ENCODE peak calls at places on chromosomes 12 and 14, in ten cellular contexts. One of them, this sample, is unnamed.

GRCh38 chr12:113440947-113441782 is 19.0 kb downstream of the SDSL start:
- DNase-seq in lower lobe of right lung: no peak
- DNase-seq in ovary: no peak
- DNase-seq in CD8-positive, alpha-beta memory T cell: no peak
- DNase-seq in ascending aorta: no peak
- DNase-seq in upper lobe of right lung: no peak
- DNase-seq in GM23248: no peak
- DNase-seq in fibroblast of lung: no peak
- DNase-seq in body of pancreas: no peak
- DNase-seq in aorta: no peak
- DNase-seq in this sample: no peak

GRCh38 chr12:102539651-102540553 is 59.5 kb upstream of the IGF1 start:
- DNase-seq in CD8-positive, alpha-beta memory T cell: no peak
- DNase-seq in upper lobe of right lung: no peak
- DNase-seq in ascending aorta: no peak
- DNase-seq in fibroblast of lung: peak; percentile 5
- DNase-seq in lower lobe of right lung: no peak
- DNase-seq in body of pancreas: no peak
- DNase-seq in aorta: no peak
- DNase-seq in ovary: no peak
- DNase-seq in GM23248: peak; percentile 85
- DNase-seq in this sample: no peak

GRCh38 chr12:53552346-53553327 is 45.4 kb upstream of the NPFF start:
- DNase-seq in ovary: no peak
- DNase-seq in ascending aorta: no peak
- DNase-seq in GM23248: no peak
- DNase-seq in upper lobe of right lung: no peak
- DNase-seq in body of pancreas: no peak
- DNase-seq in CD8-positive, alpha-beta memory T cell: no peak
- DNase-seq in aorta: no peak
- DNase-seq in lower lobe of right lung: no peak
- DNase-seq in fibroblast of lung: no peak
- DNase-seq in this sample: no peak

GRCh38 chr12:122880668-122881067 is 15.3 kb downstream of the VPS37B start:
- DNase-seq in upper lobe of right lung: no peak
- DNase-seq in GM23248: peak; percentile 60
- DNase-seq in CD8-positive, alpha-beta memory T cell: no peak
- DNase-seq in ovary: no peak
- DNase-seq in ascending aorta: peak; percentile 67
- DNase-seq in fibroblast of lung: peak; percentile 61
- DNase-seq in lower lobe of right lung: no peak
- DNase-seq in body of pancreas: no peak
- DNase-seq in aorta: peak; percentile 73
- DNase-seq in this sample: no peak

GRCh38 chr12:47941475-47942326 is 21.7 kb upstream of the TMEM106C start:
- DNase-seq in body of pancreas: no peak
- DNase-seq in aorta: no peak
- DNase-seq in upper lobe of right lung: no peak
- DNase-seq in fibroblast of lung: no peak
- DNase-seq in ascending aorta: peak; percentile 52
- DNase-seq in GM23248: no peak
- DNase-seq in lower lobe of right lung: no peak
- DNase-seq in CD8-positive, alpha-beta memory T cell: no peak
- DNase-seq in ovary: no peak
- DNase-seq in this sample: no peak

GRCh38 chr12:116028619-116029018 is 248.9 kb downstream of the MED13L start:
- DNase-seq in ovary: no peak
- DNase-seq in ascending aorta: no peak
- DNase-seq in fibroblast of lung: no peak
- DNase-seq in body of pancreas: no peak
- DNase-seq in GM23248: no peak
- DNase-seq in upper lobe of right lung: no peak
- DNase-seq in aorta: no peak
- DNase-seq in CD8-positive, alpha-beta memory T cell: no peak
- DNase-seq in lower lobe of right lung: no peak
- DNase-seq in this sample: no peak

GRCh38 chr14:72962829-72963312 is 36.6 kb downstream of the DCAF4 start:
- DNase-seq in GM23248: peak; percentile 87
- DNase-seq in lower lobe of right lung: no peak
- DNase-seq in body of pancreas: no peak
- DNase-seq in CD8-positive, alpha-beta memory T cell: no peak
- DNase-seq in ovary: no peak
- DNase-seq in ascending aorta: no peak
- DNase-seq in aorta: no peak
- DNase-seq in fibroblast of lung: peak; percentile 87
- DNase-seq in upper lobe of right lung: no peak
- DNase-seq in this sample: no peak

GRCh38 chr12:80498059-80498728 is 54.2 kb downstream of the PTPRQ start:
- DNase-seq in aorta: no peak
- DNase-seq in upper lobe of right lung: no peak
- DNase-seq in ascending aorta: no peak
- DNase-seq in GM23248: no peak
- DNase-seq in fibroblast of lung: no peak
- DNase-seq in body of pancreas: no peak
- DNase-seq in CD8-positive, alpha-beta memory T cell: no peak
- DNase-seq in lower lobe of right lung: no peak
- DNase-seq in ovary: no peak
- DNase-seq in this sample: no peak

GRCh38 chr14:56855891-56856461 is 45.7 kb upstream of the OTX2 start:
- DNase-seq in ovary: no peak
- DNase-seq in GM23248: no peak
- DNase-seq in aorta: no peak
- DNase-seq in ascending aorta: no peak
- DNase-seq in upper lobe of right lung: no peak
- DNase-seq in body of pancreas: no peak
- DNase-seq in CD8-positive, alpha-beta memory T cell: no peak
- DNase-seq in lower lobe of right lung: no peak
- DNase-seq in fibroblast of lung: no peak
- DNase-seq in this sample: no peak
- H3K4me3 ChIP-seq in ovary: no peak overlapping the region
- H3K4me3 ChIP-seq in GM23248: no peak overlapping the region
- H3K4me3 ChIP-seq in aorta: no peak overlapping the region
- H3K4me3 ChIP-seq in ascending aorta: no peak overlapping the region
- H3K4me3 ChIP-seq in upper lobe of right lung: no peak overlapping the region
- H3K4me3 ChIP-seq in body of pancreas: no peak overlapping the region
- H3K4me3 ChIP-seq in CD8-positive, alpha-beta memory T cell: no peak overlapping the region
- H3K4me3 ChIP-seq in lower lobe of right lung: no peak overlapping the region
- H3K4me3 ChIP-seq in fibroblast of lung: no peak overlapping the region
- H3K4me3 ChIP-seq in this sample: no peak overlapping the region

GRCh38 chr12:76554411-76555225 is 5.0 kb downstream of the OSBPL8 start:
- DNase-seq in lower lobe of right lung: no peak
- DNase-seq in GM23248: no peak
- DNase-seq in ascending aorta: no peak
- DNase-seq in ovary: no peak
- DNase-seq in aorta: no peak
- DNase-seq in CD8-positive, alpha-beta memory T cell: no peak
- DNase-seq in body of pancreas: no peak
- DNase-seq in upper lobe of right lung: no peak
- DNase-seq in fibroblast of lung: no peak
- DNase-seq in this sample: no peak
- H3K4me1 ChIP-seq in lower lobe of right lung: peaks cover 48% of the 10 kb centered on the region
- H3K4me1 ChIP-seq in GM23248: peaks cover 40% of the 10 kb centered on the region
- H3K4me1 ChIP-seq in ascending aorta: peaks cover 6% of the 10 kb centered on the region
- H3K4me1 ChIP-seq in ovary: no peaks in the 10 kb centered on the region
- H3K4me1 ChIP-seq in aorta: no peaks in the 10 kb centered on the region
- H3K4me1 ChIP-seq in CD8-positive, alpha-beta memory T cell: peaks cover 81% of the 10 kb centered on the region
- H3K4me1 ChIP-seq in body of pancreas: peaks cover 37% of the 10 kb centered on the region
- H3K4me1 ChIP-seq in upper lobe of right lung: peaks cover 28% of the 10 kb centered on the region
- H3K4me1 ChIP-seq in fibroblast of lung: peaks cover 3% of the 10 kb centered on the region
- H3K4me1 ChIP-seq in this sample: peaks cover 3% of the 10 kb centered on the region

GRCh38 chr12:95943231-95943842 is at the start of gene AMDHD1:
- DNase-seq in fibroblast of lung: peak; percentile 46
- DNase-seq in lower lobe of right lung: peak; percentile 74
- DNase-seq in upper lobe of right lung: peak; percentile 83
- DNase-seq in CD8-positive, alpha-beta memory T cell: peak; percentile 72
- DNase-seq in GM23248: peak; percentile 75
- DNase-seq in ovary: peak; percentile 40
- DNase-seq in body of pancreas: peak; percentile 50
- DNase-seq in aorta: peak; percentile 87
- DNase-seq in ascending aorta: peak; percentile 68
- DNase-seq in this sample: no peak

GRCh38 chr12:95942532-95943230 is at the start of gene CCDC38:
- DNase-seq in ovary: peak; percentile 55
- DNase-seq in upper lobe of right lung: peak; percentile 91
- DNase-seq in ascending aorta: peak; percentile 85
- DNase-seq in CD8-positive, alpha-beta memory T cell: peak; percentile 84
- DNase-seq in lower lobe of right lung: peak; percentile 87
- DNase-seq in fibroblast of lung: peak; percentile 59
- DNase-seq in body of pancreas: peak; percentile 78
- DNase-seq in GM23248: peak; percentile 81
- DNase-seq in aorta: peak; percentile 91
- DNase-seq in this sample: peak; percentile 82

GRCh38 chr12:95940514-95940913 is 1.9 kb downstream of the CCDC38 start:
- DNase-seq in lower lobe of right lung: no peak
- DNase-seq in aorta: no peak
- DNase-seq in fibroblast of lung: no peak
- DNase-seq in ascending aorta: no peak
- DNase-seq in upper lobe of right lung: no peak
- DNase-seq in body of pancreas: no peak
- DNase-seq in GM23248: no peak
- DNase-seq in ovary: no peak
- DNase-seq in CD8-positive, alpha-beta memory T cell: no peak
- DNase-seq in this sample: no peak

GRCh38 chr12:95944108-95944704 is 1.1 kb downstream of the AMDHD1 start:
- DNase-seq in fibroblast of lung: no peak
- DNase-seq in lower lobe of right lung: no peak
- DNase-seq in ovary: no peak
- DNase-seq in CD8-positive, alpha-beta memory T cell: no peak
- DNase-seq in GM23248: peak; percentile 0
- DNase-seq in body of pancreas: no peak
- DNase-seq in upper lobe of right lung: no peak
- DNase-seq in aorta: no peak
- DNase-seq in ascending aorta: no peak
- DNase-seq in this sample: no peak

GRCh38 chr12:95942106-95942531 is 295 bp downstream of the CCDC38 start:
- DNase-seq in upper lobe of right lung: no peak
- DNase-seq in GM23248: peak; percentile 31
- DNase-seq in fibroblast of lung: no peak
- DNase-seq in body of pancreas: no peak
- DNase-seq in ascending aorta: no peak
- DNase-seq in aorta: no peak
- DNase-seq in CD8-positive, alpha-beta memory T cell: no peak
- DNase-seq in ovary: no peak
- DNase-seq in lower lobe of right lung: no peak
- DNase-seq in this sample: no peak
- H3K27ac ChIP-seq in upper lobe of right lung: peak overlapping the region; percentile 83
- H3K27ac ChIP-seq in GM23248: no peak overlapping the region
- H3K27ac ChIP-seq in fibroblast of lung: no peak overlapping the region
- H3K27ac ChIP-seq in body of pancreas: peak overlapping the region; percentile 86
- H3K27ac ChIP-seq in ascending aorta: peak overlapping the region; percentile 38
- H3K27ac ChIP-seq in aorta: no peak overlapping the region
- H3K27ac ChIP-seq in CD8-positive, alpha-beta memory T cell: peak overlapping the region; percentile 60
- H3K27ac ChIP-seq in ovary: no peak overlapping the region
- H3K27ac ChIP-seq in lower lobe of right lung: peak overlapping the region; percentile 84
- H3K27ac ChIP-seq in this sample: peak overlapping the region; percentile 50

DNA sequence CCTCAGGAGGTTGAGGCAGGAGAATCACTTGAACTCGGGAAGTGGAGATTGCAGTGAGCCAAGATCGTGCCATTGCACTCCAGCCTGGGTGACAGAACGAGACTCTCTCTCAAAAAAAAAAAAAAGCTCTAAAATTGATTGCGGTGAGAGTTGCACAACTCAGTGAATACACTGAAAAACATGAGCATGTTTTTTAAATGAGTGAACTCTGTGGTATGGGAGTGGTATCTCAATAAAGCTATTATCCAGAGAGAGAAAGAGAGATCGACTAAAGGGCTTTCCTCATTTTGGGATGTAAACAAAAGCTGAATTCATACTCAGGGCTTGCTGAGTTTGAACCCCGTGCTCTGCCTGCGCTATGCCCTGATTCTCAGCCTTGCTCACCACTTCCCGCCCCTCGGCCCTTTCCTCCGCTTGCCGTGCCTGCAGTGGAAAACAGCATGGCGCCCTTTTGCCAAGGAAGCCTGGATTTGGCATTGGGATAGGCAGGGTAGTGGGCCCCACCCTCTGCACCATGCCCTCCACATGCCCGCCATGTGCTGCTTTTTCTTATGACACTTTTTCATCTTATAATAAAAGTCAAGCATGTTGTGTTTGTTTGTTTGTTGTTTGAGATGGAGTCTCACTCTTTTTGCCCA is 102.5 kb downstream of the LGMN start:
- DNase-seq in fibroblast of lung: peak; percentile 95
- DNase-seq in GM23248: peak; percentile 90
- DNase-seq in ascending aorta: no peak
- DNase-seq in lower lobe of right lung: no peak
- DNase-seq in body of pancreas: no peak
- DNase-seq in CD8-positive, alpha-beta memory T cell: no peak
- DNase-seq in ovary: no peak
- DNase-seq in upper lobe of right lung: no peak
- DNase-seq in aorta: no peak
- DNase-seq in this sample: no peak
- H3K4me3 ChIP-seq in fibroblast of lung: no peak overlapping the region
- H3K4me3 ChIP-seq in GM23248: peak overlapping the region; percentile 28
- H3K4me3 ChIP-seq in ascending aorta: no peak overlapping the region
- H3K4me3 ChIP-seq in lower lobe of right lung: no peak overlapping the region
- H3K4me3 ChIP-seq in body of pancreas: no peak overlapping the region
- H3K4me3 ChIP-seq in CD8-positive, alpha-beta memory T cell: no peak overlapping the region
- H3K4me3 ChIP-seq in ovary: no peak overlapping the region
- H3K4me3 ChIP-seq in upper lobe of right lung: no peak overlapping the region
- H3K4me3 ChIP-seq in aorta: no peak overlapping the region
- H3K4me3 ChIP-seq in this sample: no peak overlapping the region

This sample was measured in RWPE2.